ENCODE peak calls at places on chromosomes 13 and 19, in six cellular contexts. One of them, this sample, is unnamed.

GRCh38 chr13:38202730-38203129 is 146.9 kb upstream of the UFM1 start:
- DNase-seq in transverse colon: no peak
- DNase-seq in endothelial cell: no peak
- DNase-seq in activated T-cell treated with anti-CD3 and anti-CD28 coated beads for 48 hours: no peak
- DNase-seq in fibroblast of lung: no peak
- DNase-seq in RPMI8226: no peak
- DNase-seq in this sample: peak; percentile 88

GRCh38 chr19:43504426-43505185 is at the start of gene PHLDB3:
- DNase-seq in transverse colon: peak; percentile 60
- DNase-seq in endothelial cell: no peak
- DNase-seq in activated T-cell treated with anti-CD3 and anti-CD28 coated beads for 48 hours: no peak
- DNase-seq in fibroblast of lung: no peak
- DNase-seq in RPMI8226: peak; percentile 41
- DNase-seq in this sample: no peak

GRCh38 chr13:23547000-23547590 is 23.1 kb upstream of the TNFRSF19 start:
- DNase-seq in transverse colon: peak; percentile 9
- DNase-seq in endothelial cell: peak; percentile 27
- DNase-seq in activated T-cell treated with anti-CD3 and anti-CD28 coated beads for 48 hours: no peak
- DNase-seq in fibroblast of lung: peak; percentile 45
- DNase-seq in RPMI8226: no peak
- DNase-seq in this sample: peak; percentile 31

GRCh38 chr19:802888-803561 is 5.8 kb downstream of the PTBP1 start:
- DNase-seq in transverse colon: no peak
- DNase-seq in endothelial cell: no peak
- DNase-seq in activated T-cell treated with anti-CD3 and anti-CD28 coated beads for 48 hours: no peak
- DNase-seq in fibroblast of lung: peak; percentile 35
- DNase-seq in RPMI8226: no peak
- DNase-seq in this sample: no peak

GRCh38 chr19:8148410-8149231 is 771 bp downstream of the FBN3 start:
- DNase-seq in transverse colon: no peak
- DNase-seq in endothelial cell: peak; percentile 52
- DNase-seq in activated T-cell treated with anti-CD3 and anti-CD28 coated beads for 48 hours: no peak
- DNase-seq in fibroblast of lung: no peak
- DNase-seq in RPMI8226: no peak
- DNase-seq in this sample: no peak

GRCh38 chr13:79458436-79458835 is 22.5 kb upstream of the NDFIP2 start:
- DNase-seq in transverse colon: no peak
- DNase-seq in endothelial cell: no peak
- DNase-seq in activated T-cell treated with anti-CD3 and anti-CD28 coated beads for 48 hours: no peak
- DNase-seq in fibroblast of lung: no peak
- DNase-seq in RPMI8226: no peak
- DNase-seq in this sample: no peak

GRCh38 chr13:101449971-101450748 is 2.3 kb upstream of the ITGBL1 start:
- DNase-seq in transverse colon: no peak
- DNase-seq in endothelial cell: no peak
- DNase-seq in activated T-cell treated with anti-CD3 and anti-CD28 coated beads for 48 hours: no peak
- DNase-seq in fibroblast of lung: peak; percentile 86
- DNase-seq in RPMI8226: no peak
- DNase-seq in this sample: peak; percentile 95

GRCh38 chr19:44809856-44810554 is 1.1 kb downstream of the BCAM start:
- DNase-seq in transverse colon: no peak
- DNase-seq in endothelial cell: no peak
- DNase-seq in activated T-cell treated with anti-CD3 and anti-CD28 coated beads for 48 hours: no peak
- DNase-seq in fibroblast of lung: no peak
- DNase-seq in RPMI8226: no peak
- DNase-seq in this sample: no peak

GRCh38 chr13:81025091-81025490 is 684.2 kb upstream of the SPRY2 start:
- DNase-seq in transverse colon: no peak
- DNase-seq in endothelial cell: no peak
- DNase-seq in activated T-cell treated with anti-CD3 and anti-CD28 coated beads for 48 hours: no peak
- DNase-seq in fibroblast of lung: no peak
- DNase-seq in RPMI8226: no peak
- DNase-seq in this sample: no peak

GRCh38 chr13:29105779-29106178 is 285.6 kb downstream of the MTUS2 start:
- DNase-seq in transverse colon: no peak
- DNase-seq in endothelial cell: no peak
- DNase-seq in activated T-cell treated with anti-CD3 and anti-CD28 coated beads for 48 hours: no peak
- DNase-seq in fibroblast of lung: no peak
- DNase-seq in RPMI8226: no peak
- DNase-seq in this sample: no peak

GRCh38 chr13:114148521-114148855 is 16.1 kb upstream of the RASA3 start:
- DNase-seq in transverse colon: peak; percentile 64
- DNase-seq in endothelial cell: no peak
- DNase-seq in activated T-cell treated with anti-CD3 and anti-CD28 coated beads for 48 hours: peak; percentile 69
- DNase-seq in fibroblast of lung: no peak
- DNase-seq in RPMI8226: peak; percentile 53
- DNase-seq in this sample: no peak

GRCh38 chr19:13834308-13834790 is 39.1 kb downstream of the ZSWIM4 start:
- DNase-seq in transverse colon: no peak
- DNase-seq in endothelial cell: no peak
- DNase-seq in activated T-cell treated with anti-CD3 and anti-CD28 coated beads for 48 hours: no peak
- DNase-seq in fibroblast of lung: no peak
- DNase-seq in RPMI8226: no peak
- DNase-seq in this sample: no peak

GRCh38 chr13:32264407-32264806 is 50.8 kb downstream of the ZAR1L start:
- DNase-seq in transverse colon: peak; percentile 27
- DNase-seq in endothelial cell: peak; percentile 15
- DNase-seq in activated T-cell treated with anti-CD3 and anti-CD28 coated beads for 48 hours: no peak
- DNase-seq in fibroblast of lung: peak; percentile 58
- DNase-seq in RPMI8226: no peak
- DNase-seq in this sample: peak; percentile 30

GRCh38 chr13:106446011-106446410 is 89.5 kb downstream of the EFNB2 start:
- DNase-seq in transverse colon: no peak
- DNase-seq in endothelial cell: no peak
- DNase-seq in activated T-cell treated with anti-CD3 and anti-CD28 coated beads for 48 hours: no peak
- DNase-seq in fibroblast of lung: no peak
- DNase-seq in RPMI8226: no peak
- DNase-seq in this sample: peak; percentile 78

GRCh38 chr19:17306285-17306714 is 628 bp downstream of the MRPL34 start:
- DNase-seq in transverse colon: no peak
- DNase-seq in endothelial cell: no peak
- DNase-seq in activated T-cell treated with anti-CD3 and anti-CD28 coated beads for 48 hours: no peak
- DNase-seq in fibroblast of lung: no peak
- DNase-seq in RPMI8226: no peak
- DNase-seq in this sample: no peak

GRCh38 chr13:33723772-33724435 is 94.0 kb upstream of the RFC3 start:
- DNase-seq in transverse colon: peak; percentile 81
- DNase-seq in endothelial cell: peak; percentile 71
- DNase-seq in activated T-cell treated with anti-CD3 and anti-CD28 coated beads for 48 hours: peak; percentile 43
- DNase-seq in fibroblast of lung: peak; percentile 91
- DNase-seq in RPMI8226: peak; percentile 79
- DNase-seq in this sample: peak; percentile 66

GRCh38 chr19:45717131-45717982 is 13.3 kb downstream of the FBXO46 start:
- DNase-seq in transverse colon: peak; percentile 99
- DNase-seq in endothelial cell: peak; percentile 97
- DNase-seq in activated T-cell treated with anti-CD3 and anti-CD28 coated beads for 48 hours: peak; percentile 97
- DNase-seq in fibroblast of lung: peak; percentile 100
- DNase-seq in RPMI8226: peak; percentile 98
- DNase-seq in this sample: peak; percentile 95

GRCh38 chr13:31044658-31045620 is 112.5 kb downstream of the TEX26 start:
- DNase-seq in transverse colon: no peak
- DNase-seq in endothelial cell: no peak
- DNase-seq in activated T-cell treated with anti-CD3 and anti-CD28 coated beads for 48 hours: peak; percentile 41
- DNase-seq in fibroblast of lung: no peak
- DNase-seq in RPMI8226: no peak
- DNase-seq in this sample: no peak

GRCh38 chr19:29121684-29122083 is 91.3 kb downstream of the UQCRFS1 start:
- DNase-seq in transverse colon: no peak
- DNase-seq in endothelial cell: peak; percentile 55
- DNase-seq in activated T-cell treated with anti-CD3 and anti-CD28 coated beads for 48 hours: no peak
- DNase-seq in fibroblast of lung: no peak
- DNase-seq in RPMI8226: no peak
- DNase-seq in this sample: no peak

GRCh38 chr13:35475960-35476943 is at the start of gene MAB21L1:
- DNase-seq in transverse colon: peak; percentile 9
- DNase-seq in endothelial cell: peak; percentile 48
- DNase-seq in activated T-cell treated with anti-CD3 and anti-CD28 coated beads for 48 hours: no peak
- DNase-seq in fibroblast of lung: peak; percentile 52
- DNase-seq in RPMI8226: no peak
- DNase-seq in this sample: peak; percentile 48

GRCh38 chr19:52660981-52661380 is 22.8 kb upstream of the ZNF83 start:
- DNase-seq in transverse colon: no peak
- DNase-seq in endothelial cell: no peak
- DNase-seq in activated T-cell treated with anti-CD3 and anti-CD28 coated beads for 48 hours: no peak
- DNase-seq in fibroblast of lung: no peak
- DNase-seq in RPMI8226: no peak
- DNase-seq in this sample: peak; percentile 49

GRCh38 chr13:94583926-94584325 is 12.0 kb downstream of the TGDS start:
- DNase-seq in transverse colon: no peak
- DNase-seq in endothelial cell: no peak
- DNase-seq in activated T-cell treated with anti-CD3 and anti-CD28 coated beads for 48 hours: no peak
- DNase-seq in fibroblast of lung: peak; percentile 14
- DNase-seq in RPMI8226: no peak
- DNase-seq in this sample: no peak

GRCh38 chr19:45117167-45117594 is 24.2 kb downstream of the PPP1R37 start:
- DNase-seq in transverse colon: peak; percentile 65
- DNase-seq in endothelial cell: no peak
- DNase-seq in activated T-cell treated with anti-CD3 and anti-CD28 coated beads for 48 hours: peak; percentile 69
- DNase-seq in fibroblast of lung: no peak
- DNase-seq in RPMI8226: peak; percentile 81
- DNase-seq in this sample: peak; percentile 37

GRCh38 chr19:38429055-38429810 is 3.2 kb upstream of the RASGRP4 start:
- DNase-seq in transverse colon: no peak
- DNase-seq in endothelial cell: no peak
- DNase-seq in activated T-cell treated with anti-CD3 and anti-CD28 coated beads for 48 hours: no peak
- DNase-seq in fibroblast of lung: no peak
- DNase-seq in RPMI8226: no peak
- DNase-seq in this sample: no peak

GRCh38 chr13:27966641-27967202 is 2.4 kb downstream of the CDX2 start:
- DNase-seq in transverse colon: no peak
- DNase-seq in endothelial cell: no peak
- DNase-seq in activated T-cell treated with anti-CD3 and anti-CD28 coated beads for 48 hours: no peak
- DNase-seq in fibroblast of lung: no peak
- DNase-seq in RPMI8226: no peak
- DNase-seq in this sample: no peak

GRCh38 chr19:29871143-29871542 is 59.4 kb downstream of the CCNE1 start:
- DNase-seq in transverse colon: no peak
- DNase-seq in endothelial cell: no peak
- DNase-seq in activated T-cell treated with anti-CD3 and anti-CD28 coated beads for 48 hours: no peak
- DNase-seq in fibroblast of lung: no peak
- DNase-seq in RPMI8226: no peak
- DNase-seq in this sample: no peak

GRCh38 chr13:113122571-113123225 is at the start of gene F10:
- DNase-seq in transverse colon: peak; percentile 78
- DNase-seq in endothelial cell: no peak
- DNase-seq in activated T-cell treated with anti-CD3 and anti-CD28 coated beads for 48 hours: no peak
- DNase-seq in fibroblast of lung: peak; percentile 74
- DNase-seq in RPMI8226: no peak
- DNase-seq in this sample: no peak

GRCh38 chr19:33700408-33700757 is 78.6 kb downstream of the CHST8 start:
- DNase-seq in transverse colon: no peak
- DNase-seq in endothelial cell: no peak
- DNase-seq in activated T-cell treated with anti-CD3 and anti-CD28 coated beads for 48 hours: no peak
- DNase-seq in fibroblast of lung: no peak
- DNase-seq in RPMI8226: no peak
- DNase-seq in this sample: no peak

GRCh38 chr19:35995655-35995993 is 636 bp downstream of the SDHAF1 start:
- DNase-seq in transverse colon: peak; percentile 58
- DNase-seq in endothelial cell: peak; percentile 46
- DNase-seq in activated T-cell treated with anti-CD3 and anti-CD28 coated beads for 48 hours: peak; percentile 38
- DNase-seq in fibroblast of lung: peak; percentile 11
- DNase-seq in RPMI8226: peak; percentile 65
- DNase-seq in this sample: no peak

GRCh38 chr19:17081672-17082630 is 6.4 kb downstream of the MYO9B start:
- DNase-seq in transverse colon: no peak
- DNase-seq in endothelial cell: no peak
- DNase-seq in activated T-cell treated with anti-CD3 and anti-CD28 coated beads for 48 hours: no peak
- DNase-seq in fibroblast of lung: no peak
- DNase-seq in RPMI8226: no peak
- DNase-seq in this sample: no peak

GRCh38 chr13:102763745-102764144 is 9.8 kb downstream of the TEX30 start:
- DNase-seq in transverse colon: no peak
- DNase-seq in endothelial cell: no peak
- DNase-seq in activated T-cell treated with anti-CD3 and anti-CD28 coated beads for 48 hours: no peak
- DNase-seq in fibroblast of lung: no peak
- DNase-seq in RPMI8226: no peak
- DNase-seq in this sample: no peak

GRCh38 chr13:38590230-38590629 is 96.6 kb upstream of the FREM2 start:
- DNase-seq in transverse colon: no peak
- DNase-seq in endothelial cell: no peak
- DNase-seq in activated T-cell treated with anti-CD3 and anti-CD28 coated beads for 48 hours: no peak
- DNase-seq in fibroblast of lung: no peak
- DNase-seq in RPMI8226: no peak
- DNase-seq in this sample: no peak

GRCh38 chr19:18293642-18294466 is 12.4 kb upstream of the JUND start:
- DNase-seq in transverse colon: no peak
- DNase-seq in endothelial cell: no peak
- DNase-seq in activated T-cell treated with anti-CD3 and anti-CD28 coated beads for 48 hours: no peak
- DNase-seq in fibroblast of lung: no peak
- DNase-seq in RPMI8226: no peak
- DNase-seq in this sample: no peak

GRCh38 chr19:36113895-36114762 is 546 bp downstream of the POLR2I start:
- DNase-seq in transverse colon: peak; percentile 32
- DNase-seq in endothelial cell: peak; percentile 9
- DNase-seq in activated T-cell treated with anti-CD3 and anti-CD28 coated beads for 48 hours: no peak
- DNase-seq in fibroblast of lung: peak; percentile 33
- DNase-seq in RPMI8226: peak; percentile 42
- DNase-seq in this sample: peak; percentile 23